ENCODE peak calls at places on chromosomes 6 and 20, in ten cellular contexts. Z is CD8-positive, alpha-beta T cell; J is RWPE1; W is G401; L is naive B cell; I is stimulated activated CD4-positive, alpha-beta T cell treated with anti-CD3 and anti-CD28 coated beads, Interleukin-1b, Interleukin-23, amount 100 ng/mL, for 1 hour; M is Daoy; Q is aorta; B is D341Med; V is amniotic stem cell. X is an unnamed sample.

GRCh38 chr20:10731190-10731955 is 57.6 kb upstream of the JAG1 start:
- DNase-seq in Z (no peak), I (no peak), M (peak), J (peak), L (no peak), B (no peak), W (peak), V (no peak), Q (no peak), X (no peak)

GRCh38 chr6:100171533-100172321 is 177.7 kb upstream of the MCHR2 start:
- DNase-seq in W (no peak), B (no peak), J (no peak), L (no peak), Z (no peak), M (peak), I (no peak), V (no peak), Q (no peak), X (no peak)

GRCh38 chr6:126335210-126335609 is 4.7 kb upstream of the CENPW start:
- DNase-seq in Q (no peak), B (no peak), M (no peak), L (no peak), Z (no peak), J (no peak), I (no peak), V (no peak), W (no peak), X (no peak)

GRCh38 chr6:68880050-68880449 is 245.0 kb downstream of the ADGRB3 start:
- DNase-seq in Q (no peak), Z (no peak), V (no peak), L (no peak), J (no peak), B (no peak), M (no peak), W (peak), I (no peak), X (no peak)

GRCh38 chr6:112251170-112251945 is 3.0 kb downstream of the LAMA4 start:
- DNase-seq in L (no peak), Q (no peak), Z (no peak), J (no peak), B (no peak), I (no peak), V (no peak), W (peak), M (peak), X (no peak)

GRCh38 chr20:1423625-1424106 is 30.8 kb upstream of the FKBP1A start:
- DNase-seq in W (peak), I (no peak), M (peak), Z (no peak), J (no peak), V (no peak), L (no peak), B (peak), Q (no peak), X (peak)

GRCh38 chr6:50305660-50306059 is 255.9 kb upstream of the DEFB112 start:
- DNase-seq in M (no peak), Z (no peak), W (no peak), I (no peak), B (no peak), J (no peak), Q (no peak), L (no peak), V (no peak), X (no peak)

GRCh38 chr6:166097914-166098522 is 69.6 kb downstream of the TBXT start:
- DNase-seq in J (peak), V (no peak), Z (peak), W (peak), M (peak), B (peak), L (peak), Q (peak), I (no peak), X (peak)

GRCh38 chr6:138546733-138547185 is 47.5 kb upstream of the NHSL1 start:
- DNase-seq in W (no peak), I (no peak), Z (no peak), J (peak), M (peak), B (no peak), L (no peak), Q (no peak), V (no peak), X (no peak)

GRCh38 chr20:40056186-40056585 is 632.9 kb downstream of the MAFB start:
- DNase-seq in B (no peak), W (no peak), V (no peak), Q (no peak), I (no peak), Z (no peak), M (no peak), L (no peak), J (no peak), X (no peak)

GRCh38 chr20:62258499-62259293 is 20.4 kb downstream of the OSBPL2 start:
- DNase-seq in J (peak), M (peak), L (no peak), W (peak), Q (peak), B (no peak), Z (no peak), I (no peak), V (peak), X (no peak)

GRCh38 chr6:166588691-166589333 is 2.3 kb upstream of the RAMACL start:
- DNase-seq in B (no peak), J (no peak), Q (no peak), I (no peak), V (no peak), M (peak), L (peak), Z (no peak), W (peak), X (no peak)

GRCh38 chr6:27785297-27785696 is 126.9 kb downstream of the OR2B2 start:
- DNase-seq in W (no peak), L (no peak), M (no peak), V (no peak), Q (no peak), Z (no peak), B (no peak), I (no peak), J (no peak), X (no peak)

GRCh38 chr6:71028236-71028876 is 71.5 kb upstream of the B3GAT2 start:
- DNase-seq in Z (no peak), L (no peak), M (no peak), V (no peak), Q (no peak), J (no peak), I (no peak), B (no peak), W (peak), X (no peak)

GRCh38 chr6:3456395-3456767 is 469 bp downstream of the SLC22A23 start:
- DNase-seq in Z (no peak), L (no peak), V (no peak), M (no peak), J (no peak), B (peak), Q (no peak), I (no peak), W (no peak), X (peak)

GRCh38 chr6:34959221-34959620 is 70.2 kb downstream of the ANKS1A start:
- DNase-seq in Q (no peak), M (no peak), I (no peak), J (no peak), V (no peak), B (no peak), W (no peak), Z (no peak), L (no peak), X (no peak)

GRCh38 chr6:91155129-91155528 is 568.3 kb upstream of the MAP3K7 start:
- DNase-seq in J (no peak), M (no peak), Z (no peak), Q (no peak), W (no peak), V (no peak), B (no peak), L (no peak), I (no peak), X (no peak)

GRCh38 chr20:36454664-36455427 is 86.5 kb upstream of the MYL9 start:
- DNase-seq in Q (peak), Z (no peak), I (no peak), L (no peak), V (no peak), J (no peak), W (peak), M (no peak), B (no peak), X (no peak)

GRCh38 chr6:14316911-14317535 is 199.5 kb downstream of the CD83 start:
- DNase-seq in M (no peak), I (no peak), Q (no peak), J (no peak), W (no peak), B (peak), Z (no peak), V (no peak), L (no peak), X (no peak)

GRCh38 chr6:75268121-75268987 is 16.2 kb downstream of the TMEM30A start:
- DNase-seq in B (no peak), V (no peak), M (peak), W (peak), I (no peak), J (peak), Q (no peak), L (no peak), Z (no peak), X (no peak)

GRCh38 chr6:4929319-4929718 is 74.5 kb downstream of the RPP40 start:
- DNase-seq in V (no peak), W (no peak), Q (no peak), I (no peak), M (no peak), J (no peak), L (no peak), B (no peak), Z (no peak), X (no peak)